ENCODE peak calls at places on chromosome 17, in ten cellular contexts. M is pulmonary artery endothelial cell; C is PC-9; Z is stimulated activated CD8-positive, alpha-beta memory T cell treated with anti-CD3 and anti-CD28 coated beads, Interleukin-4, amount 100 ng/mL, for 24 hours; H is activated B cell treated with CpG ODN at 0.5 μM for 24 hours; G is mesothelial cell of epicardium; U is globus pallidus; N is NCI-H2081; X is prostate gland; I is gastrocnemius medialis. D is an unnamed sample.

GRCh38 chr17:7393613-7394451 is 493 bp downstream of the PLSCR3 start:
- DNase-seq in M (no peak), C (no peak), Z (peak), H (no peak), G (no peak), U (no peak), N (no peak), X (no peak), I (peak), D (no peak)

GRCh38 chr17:76683921-76684745 is 26.6 kb downstream of the MXRA7 start:
- DNase-seq in M (no peak), C (no peak), Z (no peak), H (no peak), G (no peak), U (no peak), N (no peak), X (no peak), I (no peak), D (no peak)

GRCh38 chr17:63568563-63568962 is 18.3 kb downstream of the DCAF7 start:
- DNase-seq in M (no peak), C (no peak), Z (no peak), H (no peak), G (no peak), U (no peak), N (no peak), X (no peak), I (no peak), D (no peak)

GRCh38 chr17:27512511-27513346 is 56.5 kb downstream of the KSR1 start:
- DNase-seq in M (no peak), C (no peak), Z (no peak), H (no peak), G (no peak), U (no peak), N (no peak), X (no peak), I (no peak), D (no peak)

GRCh38 chr17:10751569-10751968 is 21.7 kb upstream of the TMEM220 start:
- DNase-seq in M (no peak), C (no peak), Z (no peak), H (no peak), G (no peak), U (no peak), N (no peak), X (no peak), I (no peak), D (no peak)

GRCh38 chr17:49191917-49192741 is 18.2 kb downstream of the GNGT2 start:
- DNase-seq in M (no peak), C (peak), Z (peak), H (peak), G (peak), U (peak), N (peak), X (peak), I (peak), D (peak)

GRCh38 chr17:48995871-48996695 is 1.1 kb upstream of the IGF2BP1 start:
- DNase-seq in M (no peak), C (no peak), Z (no peak), H (peak), G (peak), U (no peak), N (no peak), X (no peak), I (no peak), D (no peak)

GRCh38 chr17:44536090-44536960 is 21.0 kb upstream of the FZD2 start:
- DNase-seq in M (no peak), C (no peak), Z (no peak), H (no peak), G (no peak), U (no peak), N (no peak), X (no peak), I (no peak), D (no peak)

GRCh38 chr17:60664022-60664421 is 13.6 kb upstream of the BCAS3 start:
- DNase-seq in M (no peak), C (no peak), Z (no peak), H (no peak), G (no peak), U (no peak), N (no peak), X (no peak), I (no peak), D (no peak)

GRCh38 chr17:75707096-75707720 is 14.1 kb upstream of the ITGB4 start:
- DNase-seq in M (peak), C (peak), Z (no peak), H (no peak), G (no peak), U (no peak), N (no peak), X (no peak), I (no peak), D (no peak)

GRCh38 chr17:57478433-57478832 is 222.1 kb downstream of the MSI2 start:
- DNase-seq in M (no peak), C (no peak), Z (no peak), H (no peak), G (no peak), U (peak), N (no peak), X (no peak), I (no peak), D (no peak)

GRCh38 chr17:32302860-32303649 is 37.4 kb downstream of the RHBDL3 start:
- DNase-seq in M (no peak), C (no peak), Z (no peak), H (no peak), G (no peak), U (no peak), N (no peak), X (no peak), I (no peak), D (no peak)

GRCh38 chr17:31488264-31488981 is 96.9 kb downstream of the RAB11FIP4 start:
- DNase-seq in M (no peak), C (peak), Z (no peak), H (no peak), G (no peak), U (peak), N (peak), X (no peak), I (peak), D (no peak)